ENCODE peak calls at places on chromosomes 4 and X, in five cellular contexts. One of them, this sample, is unnamed.
A peak's percentile ranks its signal among the peaks of the same experiment; 100 is the strongest.

GRCh38 chrX:43940811-43941210 is 32.4 kb downstream of the NDP start:
- DNase-seq in BE2C: peak; percentile 50
- DNase-seq in suprapubic skin: no peak
- DNase-seq in T-helper 9 cell: no peak
- DNase-seq in B cell: no peak
- DNase-seq in this sample: no peak

GRCh38 chrX:51917600-51917999 is 24.2 kb downstream of the MAGED1 start:
- DNase-seq in T-helper 9 cell: no peak
- DNase-seq in BE2C: no peak
- DNase-seq in suprapubic skin: no peak
- DNase-seq in B cell: no peak
- DNase-seq in this sample: no peak

GRCh38 chr4:12360391-12360790 is 931.7 kb upstream of the HS3ST1 start:
- DNase-seq in T-helper 9 cell: no peak
- DNase-seq in suprapubic skin: no peak
- DNase-seq in B cell: no peak
- DNase-seq in BE2C: no peak
- DNase-seq in this sample: no peak

GRCh38 chrX:47960400-47960799 is 43.4 kb downstream of the ZNF182 start:
- DNase-seq in suprapubic skin: no peak
- DNase-seq in BE2C: no peak
- DNase-seq in B cell: peak; percentile 4
- DNase-seq in T-helper 9 cell: no peak
- DNase-seq in this sample: no peak

GRCh38 chr4:38993683-38994082 is 38.5 kb downstream of the TMEM156 start:
- DNase-seq in B cell: no peak
- DNase-seq in BE2C: no peak
- DNase-seq in suprapubic skin: no peak
- DNase-seq in T-helper 9 cell: no peak
- DNase-seq in this sample: no peak

GRCh38 chrX:120456973-120457372 is 12.1 kb downstream of the LAMP2 start:
- DNase-seq in B cell: peak; percentile 16
- DNase-seq in BE2C: no peak
- DNase-seq in suprapubic skin: no peak
- DNase-seq in T-helper 9 cell: no peak
- DNase-seq in this sample: no peak

GRCh38 chr4:75869100-75869499 is 33.2 kb downstream of the PPEF2 start:
- DNase-seq in B cell: no peak
- DNase-seq in T-helper 9 cell: no peak
- DNase-seq in BE2C: no peak
- DNase-seq in suprapubic skin: no peak
- DNase-seq in this sample: no peak

GRCh38 chrX:150849996-150850720 is 48.3 kb downstream of the CD99L2 start:
- DNase-seq in T-helper 9 cell: no peak
- DNase-seq in BE2C: no peak
- DNase-seq in B cell: no peak
- DNase-seq in suprapubic skin: no peak
- DNase-seq in this sample: no peak

GRCh38 chr4:138090145-138090917 is 151.8 kb downstream of the SLC7A11 start:
- DNase-seq in B cell: peak; percentile 61
- DNase-seq in BE2C: peak; percentile 58
- DNase-seq in suprapubic skin: no peak
- DNase-seq in T-helper 9 cell: no peak
- DNase-seq in this sample: no peak

GRCh38 chr4:2449511-2450392 is 19.2 kb upstream of the RNF4 start:
- DNase-seq in B cell: no peak
- DNase-seq in T-helper 9 cell: no peak
- DNase-seq in suprapubic skin: no peak
- DNase-seq in BE2C: no peak
- DNase-seq in this sample: no peak

GRCh38 chr4:97016186-97016945 is 1126.9 kb downstream of the STPG2 start:
- DNase-seq in suprapubic skin: no peak
- DNase-seq in BE2C: no peak
- DNase-seq in T-helper 9 cell: no peak
- DNase-seq in B cell: no peak
- DNase-seq in this sample: no peak

GRCh38 chr4:81506731-81507130 is 35.0 kb upstream of the RASGEF1B start:
- DNase-seq in BE2C: no peak
- DNase-seq in T-helper 9 cell: no peak
- DNase-seq in suprapubic skin: no peak
- DNase-seq in B cell: peak; percentile 50
- DNase-seq in this sample: no peak

GRCh38 chr4:98143001-98143899 is at the start of gene STPG2:
- DNase-seq in BE2C: peak; percentile 95
- DNase-seq in T-helper 9 cell: peak; percentile 87
- DNase-seq in B cell: peak; percentile 96
- DNase-seq in suprapubic skin: peak; percentile 92
- DNase-seq in this sample: peak; percentile 93

GRCh38 chrX:110683925-110684324 is 111.7 kb downstream of the CHRDL1 start:
- DNase-seq in T-helper 9 cell: no peak
- DNase-seq in B cell: no peak
- DNase-seq in BE2C: no peak
- DNase-seq in suprapubic skin: no peak
- DNase-seq in this sample: no peak

GRCh38 chr4:15654556-15655222 is 468 bp downstream of the FBXL5 start:
- DNase-seq in suprapubic skin: peak; percentile 81
- DNase-seq in BE2C: peak; percentile 50
- DNase-seq in B cell: no peak
- DNase-seq in T-helper 9 cell: peak; percentile 24
- DNase-seq in this sample: peak; percentile 80

GRCh38 chr4:2402053-2402452 is 16.4 kb downstream of the ZFYVE28 start:
- DNase-seq in suprapubic skin: no peak
- DNase-seq in BE2C: peak; percentile 88
- DNase-seq in T-helper 9 cell: no peak
- DNase-seq in B cell: peak; percentile 26
- DNase-seq in this sample: no peak

GRCh38 chrX:19579485-19579884 is 64.2 kb upstream of the MAP3K15 start:
- DNase-seq in BE2C: no peak
- DNase-seq in suprapubic skin: no peak
- DNase-seq in T-helper 9 cell: no peak
- DNase-seq in B cell: no peak
- DNase-seq in this sample: no peak

GRCh38 chr4:52142816-52143215 is 91.7 kb downstream of the SPATA18 start:
- DNase-seq in BE2C: no peak
- DNase-seq in B cell: no peak
- DNase-seq in T-helper 9 cell: no peak
- DNase-seq in suprapubic skin: no peak
- DNase-seq in this sample: no peak

GRCh38 chr4:176404591-176404990 is 84.8 kb downstream of the SPCS3 start:
- DNase-seq in suprapubic skin: no peak
- DNase-seq in BE2C: no peak
- DNase-seq in T-helper 9 cell: no peak
- DNase-seq in B cell: no peak
- DNase-seq in this sample: no peak

GRCh38 chr4:83323136-83323535 is 11.5 kb downstream of the HPSE start:
- DNase-seq in BE2C: no peak
- DNase-seq in B cell: no peak
- DNase-seq in T-helper 9 cell: no peak
- DNase-seq in suprapubic skin: no peak
- DNase-seq in this sample: no peak

GRCh38 chr4:104868942-104869341 is 277.7 kb upstream of the TET2 start:
- DNase-seq in B cell: no peak
- DNase-seq in BE2C: no peak
- DNase-seq in T-helper 9 cell: no peak
- DNase-seq in suprapubic skin: no peak
- DNase-seq in this sample: no peak

GRCh38 chr4:4182835-4183568 is 43.7 kb downstream of the OTOP1 start:
- DNase-seq in suprapubic skin: no peak
- DNase-seq in BE2C: peak; percentile 47
- DNase-seq in B cell: peak; percentile 14
- DNase-seq in T-helper 9 cell: no peak
- DNase-seq in this sample: no peak

GRCh38 chr4:153467154-153467896 is 1.2 kb downstream of the TMEM131L start:
- DNase-seq in T-helper 9 cell: peak; percentile 33
- DNase-seq in B cell: peak; percentile 93
- DNase-seq in BE2C: peak; percentile 34
- DNase-seq in suprapubic skin: no peak
- DNase-seq in this sample: no peak

GRCh38 chrX:136577562-136577961 is 45.5 kb downstream of the VGLL1 start:
- DNase-seq in BE2C: peak; percentile 77
- DNase-seq in B cell: peak; percentile 30
- DNase-seq in suprapubic skin: no peak
- DNase-seq in T-helper 9 cell: peak; percentile 41
- DNase-seq in this sample: no peak

GRCh38 chr4:70613893-70614572 is 14.5 kb upstream of the ENAM start:
- DNase-seq in BE2C: no peak
- DNase-seq in suprapubic skin: no peak
- DNase-seq in T-helper 9 cell: no peak
- DNase-seq in B cell: no peak
- DNase-seq in this sample: no peak

GRCh38 chr4:133839326-133839725 is 362.3 kb downstream of the PABPC4L start:
- DNase-seq in T-helper 9 cell: no peak
- DNase-seq in suprapubic skin: no peak
- DNase-seq in B cell: no peak
- DNase-seq in BE2C: no peak
- DNase-seq in this sample: no peak

This sample was measured in coronary artery.